ENCODE peak calls at places on chromosomes 1 and 21, in ten cellular contexts. L, O, P, E, Q, M, D, H, Z and W are unnamed samples.

GRCh38 chr1:107704911-107705310 is 260.1 kb downstream of the VAV3 start:
- DNase-seq in L (no peak), O (peak), P (no peak), E (no peak), Q (no peak), M (no peak), D (no peak), H (no peak), Z (peak), W (no peak)

GRCh38 chr1:236214761-236215160 is 67.0 kb downstream of the ERO1B start:
- DNase-seq in L (no peak), O (no peak), P (no peak), E (no peak), Q (no peak), M (no peak), D (no peak), H (no peak), Z (no peak), W (no peak)

GRCh38 chr1:56456426-56457101 is 122.8 kb downstream of the PLPP3 start:
- DNase-seq in L (no peak), O (no peak), P (no peak), E (no peak), Q (no peak), M (no peak), D (peak), H (peak), Z (peak), W (no peak)

GRCh38 chr1:85450832-85451231 is 14.1 kb downstream of the DDAH1 start:
- DNase-seq in L (no peak), O (no peak), P (no peak), E (no peak), Q (no peak), M (no peak), D (no peak), H (no peak), Z (no peak), W (no peak)

GRCh38 chr1:81802601-81803422 is 2.1 kb downstream of the ADGRL2 start:
- DNase-seq in L (peak), O (no peak), P (no peak), E (peak), Q (peak), M (peak), D (peak), H (peak), Z (peak), W (peak)

GRCh38 chr1:182803846-182804245 is 14.3 kb downstream of the NPL start:
- DNase-seq in L (no peak), O (no peak), P (no peak), E (no peak), Q (no peak), M (no peak), D (no peak), H (no peak), Z (no peak), W (no peak)

GRCh38 chr1:64917328-64917861 is 49.0 kb downstream of the JAK1 start:
- DNase-seq in L (peak), O (peak), P (no peak), E (no peak), Q (peak), M (no peak), D (peak), H (peak), Z (peak), W (no peak)

GRCh38 chr1:197924516-197925123 is 7.4 kb downstream of the LHX9 start:
- DNase-seq in L (peak), O (no peak), P (peak), E (no peak), Q (no peak), M (peak), D (peak), H (no peak), Z (peak), W (peak)

GRCh38 chr21:39799178-39799577 is 54.2 kb downstream of the IGSF5 start:
- DNase-seq in L (no peak), O (no peak), P (no peak), E (no peak), Q (peak), M (no peak), D (no peak), H (no peak), Z (no peak), W (no peak)

GRCh38 chr1:230696722-230697432 is 17.0 kb downstream of the AGT start:
- DNase-seq in L (no peak), O (no peak), P (no peak), E (no peak), Q (no peak), M (no peak), D (no peak), H (no peak), Z (peak), W (no peak)

GRCh38 chr1:221921936-221922335 is 180.0 kb upstream of the DUSP10 start:
- DNase-seq in L (no peak), O (no peak), P (no peak), E (no peak), Q (no peak), M (no peak), D (no peak), H (no peak), Z (no peak), W (no peak)

GRCh38 chr1:15107897-15108296 is 45.6 kb upstream of the TMEM51 start:
- DNase-seq in L (no peak), O (no peak), P (no peak), E (no peak), Q (no peak), M (no peak), D (no peak), H (no peak), Z (no peak), W (no peak)

GRCh38 chr1:231319080-231319479 is 18.6 kb downstream of the EXOC8 start:
- DNase-seq in L (no peak), O (no peak), P (no peak), E (no peak), Q (no peak), M (no peak), D (no peak), H (no peak), Z (no peak), W (no peak)

GRCh38 chr21:16137106-16137505 is 407.3 kb downstream of the USP25 start:
- DNase-seq in L (no peak), O (no peak), P (no peak), E (no peak), Q (no peak), M (no peak), D (no peak), H (no peak), Z (peak), W (no peak)

GRCh38 chr1:24621121-24621520 is 22.0 kb upstream of the SRRM1 start:
- DNase-seq in L (no peak), O (no peak), P (no peak), E (no peak), Q (no peak), M (no peak), D (no peak), H (no peak), Z (peak), W (no peak)

GRCh38 chr1:246569248-246570238 is 3.3 kb downstream of the CNST start:
- DNase-seq in L (no peak), O (no peak), P (peak), E (no peak), Q (no peak), M (no peak), D (peak), H (no peak), Z (no peak), W (peak)

GRCh38 chr1:22777658-22778057 is 67.0 kb downstream of the EPHB2 start:
- DNase-seq in L (no peak), O (no peak), P (no peak), E (no peak), Q (no peak), M (no peak), D (no peak), H (no peak), Z (no peak), W (no peak)
- TF ChIP-seq CTCF in L (no peak), O (no peak), P (no peak), E (no peak), Q (no peak), M (no peak), D (no peak), H (no peak), Z (no peak), W (no peak)

GRCh38 chr1:237736372-237737029 is 154.2 kb downstream of the ZP4 start:
- DNase-seq in L (no peak), O (no peak), P (no peak), E (no peak), Q (no peak), M (no peak), D (no peak), H (peak), Z (no peak), W (no peak)
- TF ChIP-seq CTCF in L (peak), O (no peak), P (no peak), E (peak), Q (peak), M (peak), D (no peak), H (no peak), Z (no peak), W (no peak)

GRCh38 chr1:16961297-16962124 is 18.9 kb downstream of the MFAP2 start:
- DNase-seq in L (no peak), O (no peak), P (no peak), E (no peak), Q (no peak), M (no peak), D (no peak), H (no peak), Z (no peak), W (no peak)
- TF ChIP-seq CTCF in L (no peak), O (no peak), P (no peak), E (no peak), Q (no peak), M (no peak), D (no peak), H (no peak), Z (no peak), W (no peak)

GRCh38 chr1:111467805-111468716 is 5.7 kb upstream of the C1orf162 start:
- DNase-seq in L (no peak), O (no peak), P (no peak), E (no peak), Q (no peak), M (no peak), D (no peak), H (no peak), Z (no peak), W (no peak)
- TF ChIP-seq CTCF in L (no peak), O (no peak), P (no peak), E (peak), Q (no peak), M (no peak), D (no peak), H (no peak), Z (peak), W (no peak)

GRCh38 chr1:219236095-219236494 is 62.4 kb downstream of the LYPLAL1 start:
- DNase-seq in L (no peak), O (no peak), P (no peak), E (no peak), Q (no peak), M (no peak), D (no peak), H (no peak), Z (no peak), W (no peak)

GRCh38 chr1:219239518-219239917 is 65.8 kb downstream of the LYPLAL1 start:
- DNase-seq in L (no peak), O (no peak), P (no peak), E (no peak), Q (no peak), M (no peak), D (no peak), H (no peak), Z (no peak), W (no peak)

DNA sequence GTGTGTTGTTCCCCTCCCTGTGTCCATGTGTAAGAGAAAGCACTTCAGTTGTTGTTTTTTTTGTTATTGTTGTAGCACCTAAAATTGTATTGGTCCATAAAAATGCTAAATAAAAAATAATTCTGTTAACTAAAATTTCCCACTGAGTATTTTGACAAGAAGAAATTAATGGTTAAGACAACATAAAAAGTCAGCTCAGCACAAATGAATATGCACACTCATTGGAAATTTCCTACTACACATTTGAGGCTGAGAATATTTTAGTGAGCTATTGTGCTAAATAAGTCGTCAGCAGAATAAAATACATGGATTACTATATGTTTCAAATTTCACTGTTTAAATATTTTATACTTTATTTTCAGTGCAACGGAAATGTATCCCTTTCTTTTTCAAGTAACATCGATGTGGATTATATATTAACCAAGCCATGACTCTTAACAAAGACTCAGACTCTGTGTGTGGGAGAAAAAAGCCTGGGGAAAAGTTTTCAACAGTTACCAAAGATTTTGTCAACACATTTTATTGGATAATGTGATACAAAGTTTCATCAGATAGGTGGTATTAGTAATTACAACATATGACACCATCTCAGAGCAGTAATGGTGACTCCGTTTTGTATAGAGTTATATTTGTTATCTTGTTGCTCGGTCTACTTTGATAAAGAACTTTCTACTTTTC is 63.4 kb downstream of the LYPLAL1 start:
- DNase-seq in L (no peak), O (no peak), P (no peak), E (no peak), Q (no peak), M (no peak), D (no peak), H (no peak), Z (no peak), W (no peak)
- TF ChIP-seq CTCF in L (no peak), O (no peak), P (no peak), E (no peak), Q (no peak), M (no peak), D (no peak), H (no peak), Z (no peak), W (no peak)

DNA sequence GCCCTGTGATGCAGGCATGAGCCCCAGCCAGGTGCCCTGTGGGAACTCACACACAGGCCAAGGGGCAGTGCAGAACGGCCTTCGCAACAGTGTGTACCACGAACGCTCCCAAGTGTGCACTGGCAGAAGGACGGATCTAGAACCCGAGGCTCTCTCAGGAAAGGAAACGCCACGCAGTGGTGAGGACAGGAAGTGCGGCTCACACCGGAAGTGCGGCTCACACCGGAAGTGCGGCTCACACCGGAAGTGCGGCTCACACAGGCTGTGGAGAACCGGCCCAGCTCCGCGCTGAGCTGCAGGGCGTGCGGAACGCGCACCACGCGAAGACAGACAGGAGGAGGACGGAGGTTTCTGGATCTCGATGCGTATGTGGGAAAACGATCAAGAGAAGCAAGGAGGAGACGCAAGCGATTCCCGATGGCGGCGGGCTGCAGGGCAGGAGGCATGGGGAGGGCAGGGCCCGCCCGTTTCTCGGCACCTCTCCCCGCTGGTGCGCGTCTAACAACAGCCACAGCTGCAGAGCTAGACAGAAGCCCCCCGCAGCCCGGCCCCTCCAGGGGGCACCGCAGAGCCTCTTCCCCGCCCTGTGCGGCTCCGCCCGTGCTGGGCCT is 35.9 kb upstream of the TMEM52 start:
- DNase-seq in L (no peak), O (no peak), P (no peak), E (no peak), Q (no peak), M (no peak), D (no peak), H (no peak), Z (no peak), W (no peak)
- TF ChIP-seq CTCF in L (no peak), O (peak), P (no peak), E (peak), Q (no peak), M (no peak), D (no peak), H (peak), Z (peak), W (peak)

DNA sequence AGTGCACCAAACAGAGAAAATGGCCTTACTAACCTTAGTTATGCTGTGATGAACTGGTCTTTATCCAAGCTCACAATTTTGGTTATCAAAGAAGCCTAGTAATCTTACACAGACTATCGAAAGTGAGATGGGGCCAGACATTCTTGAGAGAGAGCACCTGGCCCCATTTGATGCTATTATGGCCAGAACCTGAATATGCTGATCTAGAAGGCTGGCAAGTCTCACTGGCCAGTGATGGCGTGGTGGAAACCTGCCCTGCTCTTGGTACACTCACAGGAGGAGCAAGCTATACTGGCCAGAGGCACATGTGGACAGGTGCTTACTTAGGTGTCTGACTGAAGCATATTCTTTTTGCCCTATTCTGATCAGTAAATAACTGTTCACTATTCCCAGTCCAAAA is 357.8 kb upstream of the ZRANB2 start:
- DNase-seq in L (no peak), O (no peak), P (no peak), E (no peak), Q (no peak), M (no peak), D (no peak), H (no peak), Z (no peak), W (no peak)
- TF ChIP-seq CTCF in L (no peak), O (no peak), P (no peak), E (no peak), Q (no peak), M (no peak), D (no peak), H (no peak), Z (no peak), W (no peak)